ENCODE peak calls at places on chromosomes 1 and 21, in four cellular contexts. One of them, this sample, is unnamed.

GRCh38 chr1:55604749-55605148 is 389.6 kb upstream of the USP24 start:
- DNase-seq in K562: no peak
- DNase-seq in H1: no peak
- DNase-seq in GM12878: no peak
- DNase-seq in this sample: peak

GRCh38 chr1:240611619-240612490 is at the start of gene GREM2:
- DNase-seq in K562: no peak
- DNase-seq in H1: peak
- DNase-seq in GM12878: no peak
- DNase-seq in this sample: peak

GRCh38 chr1:104238991-104239390 is 489.3 kb downstream of the AMY1C start:
- DNase-seq in K562: no peak
- DNase-seq in H1: no peak
- DNase-seq in GM12878: no peak
- DNase-seq in this sample: peak

GRCh38 chr1:105632342-105633196 is 1423.9 kb upstream of the PRMT6 start:
- DNase-seq in K562: no peak
- DNase-seq in H1: no peak
- DNase-seq in GM12878: no peak
- DNase-seq in this sample: peak

GRCh38 chr1:68819190-68819829 is 322.4 kb upstream of the DEPDC1 start:
- DNase-seq in K562: no peak
- DNase-seq in H1: no peak
- DNase-seq in GM12878: no peak
- DNase-seq in this sample: peak

GRCh38 chr1:217133958-217134856 is 411.0 kb upstream of the ESRRG start:
- DNase-seq in K562: no peak
- DNase-seq in H1: peak
- DNase-seq in GM12878: no peak
- DNase-seq in this sample: peak

GRCh38 chr1:223363856-223364684 is at the start of gene SUSD4:
- DNase-seq in K562: peak
- DNase-seq in H1: peak
- DNase-seq in GM12878: no peak
- DNase-seq in this sample: peak

GRCh38 chr1:53733975-53734649 is 4.9 kb downstream of the GLIS1 start:
- DNase-seq in K562: no peak
- DNase-seq in H1: no peak
- DNase-seq in GM12878: no peak
- DNase-seq in this sample: no peak

GRCh38 chr21:14356771-14357170 is 26.2 kb downstream of the HSPA13 start:
- DNase-seq in K562: no peak
- DNase-seq in H1: no peak
- DNase-seq in GM12878: no peak
- DNase-seq in this sample: no peak

GRCh38 chr1:93804412-93804811 is 74.6 kb downstream of the DNTTIP2 start:
- DNase-seq in K562: no peak
- DNase-seq in H1: no peak
- DNase-seq in GM12878: no peak
- DNase-seq in this sample: no peak

GRCh38 chr21:31554511-31555022 is 104.9 kb upstream of the SOD1 start:
- DNase-seq in K562: no peak
- DNase-seq in H1: no peak
- DNase-seq in GM12878: peak
- DNase-seq in this sample: no peak

GRCh38 chr21:43268086-43268803 is 99.4 kb downstream of the CRYAA start:
- DNase-seq in K562: no peak
- DNase-seq in H1: no peak
- DNase-seq in GM12878: no peak
- DNase-seq in this sample: no peak

GRCh38 chr21:28018213-28018612 is 974.5 kb downstream of the LTN1 start:
- DNase-seq in K562: no peak
- DNase-seq in H1: no peak
- DNase-seq in GM12878: no peak
- DNase-seq in this sample: no peak

GRCh38 chr1:160471253-160471652 is 51.8 kb downstream of the SLAMF6 start:
- DNase-seq in K562: no peak
- DNase-seq in H1: no peak
- DNase-seq in GM12878: no peak
- DNase-seq in this sample: no peak

GRCh38 chr1:74356493-74356892 is 121.3 kb downstream of the TNNI3K start:
- DNase-seq in K562: no peak
- DNase-seq in H1: no peak
- DNase-seq in GM12878: no peak
- DNase-seq in this sample: no peak

GRCh38 chr1:171138973-171139372 is 46.1 kb upstream of the FMO2 start:
- DNase-seq in K562: no peak
- DNase-seq in H1: no peak
- DNase-seq in GM12878: no peak
- DNase-seq in this sample: no peak

GRCh38 chr1:94602802-94603625 is 61.5 kb upstream of the F3 start:
- DNase-seq in K562: no peak
- DNase-seq in H1: no peak
- DNase-seq in GM12878: no peak
- DNase-seq in this sample: no peak

GRCh38 chr1:227771326-227771725 is 36.1 kb downstream of the SNAP47 start:
- DNase-seq in K562: no peak
- DNase-seq in H1: no peak
- DNase-seq in GM12878: no peak
- DNase-seq in this sample: no peak

GRCh38 chr1:67847466-67847865 is 14.2 kb upstream of the GNG12 start:
- DNase-seq in K562: no peak
- DNase-seq in H1: no peak
- DNase-seq in GM12878: no peak
- DNase-seq in this sample: no peak

GRCh38 chr1:172245788-172246187 is 174.7 kb upstream of the C1orf105 start:
- DNase-seq in K562: no peak
- DNase-seq in H1: no peak
- DNase-seq in GM12878: no peak
- DNase-seq in this sample: no peak

GRCh38 chr21:42845296-42845965 is 33.9 kb downstream of the WDR4 start:
- DNase-seq in K562: no peak
- DNase-seq in H1: no peak
- DNase-seq in GM12878: no peak
- DNase-seq in this sample: peak

GRCh38 chr1:201676061-201676644 is 137.2 kb downstream of the NAV1 start:
- DNase-seq in K562: no peak
- DNase-seq in H1: no peak
- DNase-seq in GM12878: no peak
- DNase-seq in this sample: no peak

GRCh38 chr1:212820969-212821368 is 26.5 kb downstream of the SPATA45 start:
- DNase-seq in K562: no peak
- DNase-seq in H1: no peak
- DNase-seq in GM12878: no peak
- DNase-seq in this sample: no peak

GRCh38 chr1:19476440-19477190 is 8.7 kb downstream of the CAPZB start:
- DNase-seq in K562: no peak
- DNase-seq in H1: no peak
- DNase-seq in GM12878: peak
- DNase-seq in this sample: no peak

GRCh38 chr21:44962481-44962966 is 22.7 kb downstream of the SLX9 start:
- DNase-seq in K562: no peak
- DNase-seq in H1: no peak
- DNase-seq in GM12878: no peak
- DNase-seq in this sample: no peak

GRCh38 chr21:43691086-43691795 is 27.7 kb upstream of the PDXK start:
- DNase-seq in K562: no peak
- DNase-seq in H1: no peak
- DNase-seq in GM12878: no peak
- DNase-seq in this sample: no peak

GRCh38 chr1:84803604-84804003 is 89.4 kb downstream of the LPAR3 start:
- DNase-seq in K562: no peak
- DNase-seq in H1: no peak
- DNase-seq in GM12878: no peak
- DNase-seq in this sample: peak

GRCh38 chr1:55155522-55155921 is 59.6 kb downstream of the USP24 start:
- DNase-seq in K562: no peak
- DNase-seq in H1: no peak
- DNase-seq in GM12878: no peak
- DNase-seq in this sample: peak

GRCh38 chr1:196651637-196652215 is at the start of gene CFH:
- DNase-seq in K562: no peak
- DNase-seq in H1: no peak
- DNase-seq in GM12878: no peak
- DNase-seq in this sample: no peak

GRCh38 chr1:52487632-52488031 is 65.3 kb downstream of the TUT4 start:
- DNase-seq in K562: no peak
- DNase-seq in H1: no peak
- DNase-seq in GM12878: no peak
- DNase-seq in this sample: no peak

GRCh38 chr1:244074559-244075171 is 23.6 kb downstream of the ZBTB18 start:
- DNase-seq in K562: no peak
- DNase-seq in H1: peak
- DNase-seq in GM12878: no peak
- DNase-seq in this sample: no peak

DNA sequence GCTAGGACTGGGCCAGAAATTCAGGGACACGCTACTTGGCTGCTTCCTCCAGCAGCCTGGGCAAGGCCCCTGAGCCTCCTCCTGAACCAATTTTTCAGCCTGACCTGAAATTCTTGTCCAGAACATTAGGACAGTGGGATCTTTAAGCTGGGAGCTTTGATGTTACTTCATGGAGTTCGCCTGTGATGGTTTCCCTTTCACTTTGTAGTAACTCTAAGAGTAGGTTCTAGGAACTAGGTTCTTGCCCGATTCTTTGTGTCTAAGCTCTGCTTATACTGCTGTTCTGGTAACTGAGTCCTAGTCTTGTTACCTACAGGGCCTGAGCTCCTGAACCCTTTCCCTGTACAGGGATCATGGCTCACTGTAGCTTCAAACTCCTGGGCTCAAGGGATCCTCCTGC is 75.4 kb downstream of the S1PR1 start:
- DNase-seq in K562: no peak
- DNase-seq in H1: no peak
- DNase-seq in GM12878: no peak
- DNase-seq in this sample: no peak
- TF ChIP-seq NRF1 in K562: no peak
- TF ChIP-seq NRF1 in H1: no peak
- TF ChIP-seq NRF1 in GM12878: no peak
- TF ChIP-seq NRF1 in this sample: no peak

GRCh38 chr21:41523175-41523574 is 15.2 kb upstream of the TMPRSS2 start:
- DNase-seq in K562: no peak
- DNase-seq in H1: no peak
- DNase-seq in GM12878: no peak
- DNase-seq in this sample: no peak

GRCh38 chr21:41521489-41522027 is 13.6 kb upstream of the TMPRSS2 start:
- DNase-seq in K562: no peak
- DNase-seq in H1: no peak
- DNase-seq in GM12878: no peak
- DNase-seq in this sample: no peak

GRCh38 chr21:41529769-41530168 is 21.8 kb upstream of the TMPRSS2 start:
- DNase-seq in K562: no peak
- DNase-seq in H1: no peak
- DNase-seq in GM12878: no peak
- DNase-seq in this sample: no peak

GRCh38 chr21:41530366-41530765 is 22.4 kb upstream of the TMPRSS2 start:
- DNase-seq in K562: no peak
- DNase-seq in H1: no peak
- DNase-seq in GM12878: no peak
- DNase-seq in this sample: no peak

DNA sequence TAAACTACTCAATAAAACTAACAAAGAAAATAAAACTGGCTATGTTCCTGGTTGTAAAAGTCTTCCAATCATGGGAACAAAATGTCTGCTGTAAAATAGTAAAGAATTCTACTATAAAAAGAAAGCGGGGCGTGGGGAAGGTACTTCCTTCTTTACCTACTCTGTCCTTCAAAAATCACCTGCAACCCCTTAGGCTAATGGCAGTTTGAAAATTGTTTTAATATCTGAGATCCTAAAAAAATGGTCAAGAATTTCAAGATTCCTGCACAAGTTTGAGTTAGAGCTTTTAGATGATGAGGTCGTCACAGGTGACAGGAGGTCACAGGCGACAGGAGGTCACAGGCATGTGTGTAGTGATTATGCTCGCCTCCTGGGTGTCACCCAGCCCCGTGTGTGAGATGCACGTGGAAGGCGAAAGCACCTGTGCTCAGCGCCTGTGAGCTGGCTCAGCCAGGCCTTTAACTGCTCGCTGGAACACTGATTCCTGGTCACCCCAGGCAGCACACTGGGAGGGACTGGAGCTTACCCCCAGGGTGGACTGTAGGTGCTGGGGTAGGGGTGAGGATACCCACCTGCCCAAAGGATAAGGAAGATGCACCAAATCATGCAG is 18.6 kb upstream of the TMPRSS2 start:
- DNase-seq in K562: no peak
- DNase-seq in H1: no peak
- DNase-seq in GM12878: no peak
- DNase-seq in this sample: no peak
- TF ChIP-seq NRF1 in K562: no peak
- TF ChIP-seq NRF1 in H1: no peak
- TF ChIP-seq NRF1 in GM12878: no peak
- TF ChIP-seq NRF1 in this sample: no peak

GRCh38 chr1:42282867-42283583 is 52.0 kb downstream of the FOXJ3 start:
- DNase-seq in K562: no peak
- DNase-seq in H1: no peak
- DNase-seq in GM12878: no peak
- DNase-seq in this sample: no peak
- TF ChIP-seq NRF1 in K562: no peak
- TF ChIP-seq NRF1 in H1: no peak
- TF ChIP-seq NRF1 in GM12878: no peak
- TF ChIP-seq NRF1 in this sample: no peak

GRCh38 chr1:109659145-109659544 is 3.2 kb downstream of the GSTM4 start:
- DNase-seq in K562: no peak
- DNase-seq in H1: no peak
- DNase-seq in GM12878: no peak
- DNase-seq in this sample: no peak
- TF ChIP-seq NRF1 in K562: no peak
- TF ChIP-seq NRF1 in H1: no peak
- TF ChIP-seq NRF1 in GM12878: no peak
- TF ChIP-seq NRF1 in this sample: no peak

GRCh38 chr21:16709866-16710550 is 802.8 kb upstream of the CXADR start:
- DNase-seq in K562: no peak
- DNase-seq in H1: no peak
- DNase-seq in GM12878: no peak
- DNase-seq in this sample: no peak
- TF ChIP-seq NRF1 in K562: no peak
- TF ChIP-seq NRF1 in H1: no peak
- TF ChIP-seq NRF1 in GM12878: no peak
- TF ChIP-seq NRF1 in this sample: no peak

DNA sequence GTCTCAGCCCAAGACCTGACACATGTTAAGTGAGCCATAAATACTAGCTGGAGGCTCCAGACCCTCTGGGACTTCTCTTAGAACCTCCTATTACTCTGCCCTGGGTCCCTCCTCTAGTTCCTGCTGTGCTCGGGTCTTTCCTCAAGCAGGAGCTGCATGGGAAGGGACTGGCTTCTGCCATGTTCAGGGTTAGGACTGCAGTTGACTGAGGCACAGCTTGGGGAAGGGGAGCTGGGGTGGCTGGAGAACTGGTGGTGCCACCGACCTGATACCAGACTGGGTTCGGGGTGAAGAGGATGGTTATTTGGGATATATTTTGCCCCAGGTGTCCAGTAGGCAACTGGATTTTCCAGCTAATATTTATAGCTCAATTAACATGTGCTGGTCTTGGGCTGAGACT is 15.7 kb downstream of the HYI start:
- DNase-seq in K562: no peak
- DNase-seq in H1: no peak
- DNase-seq in GM12878: no peak
- DNase-seq in this sample: no peak
- TF ChIP-seq NRF1 in K562: no peak
- TF ChIP-seq NRF1 in H1: no peak
- TF ChIP-seq NRF1 in GM12878: no peak
- TF ChIP-seq NRF1 in this sample: no peak

This sample was measured in SK-N-SH.